ENCODE peak calls at places on chromosome 20, in five cellular contexts. X is CD8-positive, alpha-beta T cell; I is iPS DF 6.9; H is uterus; Y is left ventricle myocardium inferior. L is an unnamed sample.

GRCh38 chr20:45016089-45016641 is 49.9 kb downstream of the STK4 start:
- DNase-seq in H (no peak), Y (no peak), X (no peak), I (no peak), L (no peak)

GRCh38 chr20:53774487-53775203 is 181.0 kb upstream of the ZNF217 start:
- DNase-seq in Y (no peak), X (no peak), I (no peak), H (no peak), L (no peak)

GRCh38 chr20:57450419-57450818 is 59.2 kb downstream of the RBM38 start:
- DNase-seq in I (no peak), H (no peak), X (peak; percentile 52), Y (peak; percentile 56), L (no peak)

GRCh38 chr20:40646321-40647212 is 42.5 kb downstream of the MAFB start:
- DNase-seq in Y (no peak), X (no peak), I (no peak), H (no peak), L (no peak)

GRCh38 chr20:40953856-40954255 is 74.8 kb upstream of the TOP1 start:
- DNase-seq in X (no peak), Y (no peak), I (no peak), H (no peak), L (no peak)

GRCh38 chr20:32010666-32011065 is 428 bp downstream of the CCM2L start:
- DNase-seq in Y (no peak), I (no peak), H (no peak), X (no peak), L (no peak)

GRCh38 chr20:44730441-44730840 is 15.2 kb upstream of the KCNK15 start:
- DNase-seq in X (no peak), H (no peak), I (no peak), Y (peak; percentile 0), L (no peak)

GRCh38 chr20:60209048-60209447 is 250.8 kb downstream of the CDH26 start:
- DNase-seq in Y (no peak), X (no peak), I (no peak), H (no peak), L (no peak)

GRCh38 chr20:63497946-63498935 is 642 bp downstream of the EEF1A2 start:
- DNase-seq in X (no peak), Y (peak; percentile 68), I (no peak), H (no peak), L (no peak)

GRCh38 chr20:56418385-56418861 is 6.4 kb downstream of the CASS4 start:
- DNase-seq in H (no peak), Y (no peak), I (no peak), X (peak; percentile 21), L (no peak)

GRCh38 chr20:24337074-24337473 is 132.4 kb upstream of the SYNDIG1 start:
- DNase-seq in X (no peak), I (no peak), Y (no peak), H (no peak), L (no peak)

GRCh38 chr20:55252525-55252924 is 752.8 kb downstream of the CBLN4 start:
- DNase-seq in I (no peak), Y (no peak), H (no peak), X (no peak), L (no peak)

GRCh38 chr20:1357921-1358671 is 29.2 kb upstream of the SDCBP2 start:
- DNase-seq in Y (no peak), X (no peak), I (no peak), H (no peak), L (no peak)

GRCh38 chr20:16714765-16715164 is 15.1 kb upstream of the SNRPB2 start:
- DNase-seq in I (no peak), H (no peak), X (no peak), Y (no peak), L (no peak)

GRCh38 chr20:44709797-44710196 is 5.4 kb upstream of the CCN5 start:
- DNase-seq in X (no peak), I (no peak), Y (no peak), H (no peak), L (no peak)

GRCh38 chr20:33522256-33522820 is 32.4 kb downstream of the CBFA2T2 start:
- DNase-seq in X (no peak), Y (no peak), H (no peak), I (no peak), L (no peak)

GRCh38 chr20:37095108-37095608 is 639 bp downstream of the RBL1 start:
- DNase-seq in Y (no peak), H (no peak), X (peak; percentile 74), I (no peak), L (no peak)

GRCh38 chr20:47795214-47795667 is 10.0 kb upstream of the SULF2 start:
- DNase-seq in Y (peak; percentile 28), H (no peak), I (no peak), X (no peak), L (no peak)

GRCh38 chr20:53622247-53623114 is 28.8 kb upstream of the ZNF217 start:
- DNase-seq in Y (no peak), I (no peak), X (no peak), H (no peak), L (no peak)

GRCh38 chr20:478949-479429 is 16.7 kb upstream of the TBC1D20 start:
- DNase-seq in H (no peak), X (no peak), Y (no peak), I (no peak), L (no peak)

GRCh38 chr20:13262701-13263335 is 41.7 kb downstream of the ISM1 start:
- DNase-seq in I (no peak), Y (no peak), X (no peak), H (no peak), L (no peak)

GRCh38 chr20:26163890-26164289 is 467.2 kb upstream of the ZNF337 start:
- DNase-seq in I (no peak), Y (no peak), H (no peak), X (no peak), L (no peak)

GRCh38 chr20:35339007-35339406 is 46.8 kb upstream of the FAM83C start:
- DNase-seq in Y (no peak), H (no peak), I (no peak), X (no peak), L (no peak)

GRCh38 chr20:58634818-58635665 is 16.0 kb upstream of the STX16 start:
- DNase-seq in X (peak; percentile 37), Y (no peak), H (peak; percentile 26), I (no peak), L (no peak)
- H3K27ac ChIP-seq in X (peak overlapping the region; percentile 39), Y (no peak overlapping the region), H (peak overlapping the region; percentile 17), I (no peak overlapping the region), L (no peak overlapping the region)

GRCh38 chr20:38212806-38213606 is 47.5 kb downstream of the KIAA1755 start:
- DNase-seq in I (no peak), Y (peak; percentile 43), H (no peak), X (no peak), L (no peak)
- H3K27ac ChIP-seq in I (no peak overlapping the region), Y (peak overlapping the region; percentile 79), H (peak overlapping the region; percentile 12), X (no peak overlapping the region), L (no peak overlapping the region)

DNA sequence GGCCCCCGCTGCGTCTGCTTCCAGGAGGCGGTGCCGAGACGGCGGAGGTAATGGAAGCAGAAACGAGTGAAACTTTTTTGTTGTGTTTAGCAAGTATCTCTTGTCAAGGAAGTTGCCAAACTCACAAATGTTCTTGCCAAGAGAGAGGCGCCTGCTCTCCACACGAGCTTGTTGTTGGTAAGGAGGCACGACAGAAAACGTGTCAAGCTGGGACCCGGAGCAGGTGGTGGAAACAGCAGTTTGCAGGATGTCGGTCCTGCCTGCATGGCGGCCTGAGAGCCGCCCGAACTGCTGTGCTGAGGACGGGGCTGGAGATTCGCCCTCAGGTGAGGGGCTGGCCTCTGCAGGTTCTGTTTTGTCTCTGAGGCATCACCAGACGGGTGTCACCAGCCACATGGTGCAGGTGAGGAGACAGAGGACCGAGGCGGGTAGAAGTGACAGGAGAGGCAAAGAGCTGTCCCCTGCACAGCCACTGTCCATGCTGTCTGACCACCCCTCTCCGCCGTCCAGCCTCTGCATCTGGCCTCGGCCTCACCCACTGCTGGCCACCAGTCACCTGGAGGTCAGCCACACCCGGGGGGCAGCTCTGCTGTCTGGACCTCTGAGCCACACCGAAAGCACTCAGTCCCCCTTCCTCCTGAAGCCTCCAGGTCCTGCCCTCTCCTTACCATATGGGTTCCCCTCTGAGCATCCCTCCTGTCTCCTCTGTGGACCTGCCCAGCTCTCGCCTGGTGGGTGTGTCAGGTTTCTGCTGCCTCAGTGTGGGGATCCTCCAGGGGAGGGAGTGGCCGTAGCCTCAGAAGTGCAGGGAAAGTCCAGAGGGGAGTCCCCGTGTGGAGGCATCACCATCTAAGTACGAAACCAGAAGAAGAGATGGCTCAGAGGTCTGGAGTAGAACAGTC is 261.5 kb downstream of the TAF4 start:
- DNase-seq in H (no peak), X (no peak), I (no peak), Y (peak; percentile 12), L (no peak)
- H3K27ac ChIP-seq in H (no peak overlapping the region), X (no peak overlapping the region), I (no peak overlapping the region), Y (no peak overlapping the region), L (no peak overlapping the region)

DNA sequence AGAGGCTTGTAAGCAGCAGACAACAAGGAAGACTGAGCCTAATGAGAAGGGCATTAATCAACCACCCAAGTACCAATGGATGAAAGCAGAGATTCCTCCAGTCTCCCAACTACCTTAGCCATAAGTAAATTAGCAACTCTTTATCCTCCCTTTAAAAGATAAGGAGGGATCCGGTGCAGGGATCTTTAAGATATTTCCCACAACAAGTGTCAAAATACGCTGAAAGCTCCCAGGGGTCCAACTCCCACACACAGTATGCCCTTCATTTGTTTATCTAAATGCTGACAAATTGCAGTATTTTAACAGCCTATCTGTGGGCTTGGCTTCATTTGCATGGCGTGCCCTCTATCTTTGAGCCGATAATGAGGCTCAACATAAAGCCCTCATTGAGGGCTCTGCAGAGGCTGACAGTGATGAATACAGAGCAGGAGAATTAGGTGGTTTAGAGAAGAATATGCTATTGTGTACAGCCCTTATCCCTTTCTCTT is 574.9 kb upstream of the JAG1 start:
- DNase-seq in X (no peak), I (no peak), H (no peak), Y (no peak), L (no peak)
- H3K27ac ChIP-seq in X (no peak overlapping the region), I (no peak overlapping the region), H (no peak overlapping the region), Y (no peak overlapping the region), L (peak overlapping the region; percentile 65)

GRCh38 chr20:4282550-4282949 is 267.2 kb upstream of the RNF24 start:
- DNase-seq in H (no peak), I (no peak), Y (no peak), X (no peak), L (no peak)
- H3K27ac ChIP-seq in H (no peak overlapping the region), I (no peak overlapping the region), Y (no peak overlapping the region), X (no peak overlapping the region), L (no peak overlapping the region)

DNA sequence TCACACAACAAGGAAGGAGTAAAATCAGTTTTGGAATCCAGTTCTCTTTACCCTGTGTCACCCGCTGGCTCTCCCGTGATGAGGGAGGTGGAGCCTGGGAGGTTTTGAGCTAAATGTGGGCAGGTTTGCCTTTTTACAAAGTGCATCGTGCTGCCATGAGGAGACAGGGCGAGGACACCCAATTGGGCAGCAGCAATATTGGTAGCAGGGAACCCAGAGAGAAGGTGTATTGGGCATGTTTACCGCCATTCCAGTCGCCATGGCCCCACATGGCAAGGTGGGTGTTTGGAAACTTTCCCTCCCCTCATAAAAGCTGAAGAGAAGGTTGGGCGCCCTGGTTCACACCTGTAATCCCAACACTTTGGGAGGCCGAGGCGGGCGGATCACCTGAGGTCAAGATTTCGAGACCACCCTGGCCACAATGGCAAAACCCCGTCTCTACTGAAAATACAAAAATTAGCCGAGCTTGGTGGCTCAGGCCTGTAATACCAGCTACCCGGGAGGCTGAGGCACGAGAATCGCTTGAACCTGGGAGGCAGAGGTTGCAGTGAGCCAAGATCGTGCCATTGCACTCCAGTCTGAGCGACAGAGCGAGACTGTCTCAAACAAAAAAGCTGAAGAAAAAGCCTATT is 3.5 kb upstream of the UBE2V1 start:
- DNase-seq in X (no peak), Y (no peak), H (no peak), I (no peak), L (no peak)
- H3K27ac ChIP-seq in X (peak overlapping the region; percentile 22), Y (peak overlapping the region; percentile 99), H (peak overlapping the region; percentile 59), I (no peak overlapping the region), L (peak overlapping the region; percentile 49)